ENCODE peak calls at places on chromosomes 6 and 20, in five cellular contexts. C is body of pancreas, A is HepG2, E is uterus, F is heart left ventricle. I is an unnamed sample.

GRCh38 chr6:112216699-112217551 is 37.4 kb downstream of the LAMA4 start:
- DNase-seq in C (no peak), A (no peak), E (no peak), F (no peak), I (no peak)

GRCh38 chr6:42511803-42512422 is 51.9 kb upstream of the UBR2 start:
- DNase-seq in C (no peak), A (no peak), E (no peak), F (no peak), I (no peak)

GRCh38 chr6:156833755-156834154 is 56.6 kb downstream of the ARID1B start:
- DNase-seq in C (no peak), A (no peak), E (no peak), F (no peak), I (no peak)

GRCh38 chr20:3871549-3872265 is 17.5 kb upstream of the PANK2 start:
- DNase-seq in C (no peak), A (peak), E (no peak), F (no peak), I (no peak)

GRCh38 chr6:167680605-167681149 is 146.0 kb upstream of the AFDN start:
- DNase-seq in C (no peak), A (no peak), E (no peak), F (no peak), I (no peak)

GRCh38 chr6:125746731-125747588 is 2.5 kb upstream of the HEY2 start:
- DNase-seq in C (peak), A (peak), E (peak), F (peak), I (no peak)

GRCh38 chr6:99868074-99868702 is 125.8 kb downstream of the MCHR2 start:
- DNase-seq in C (peak), A (peak), E (peak), F (peak), I (peak)

GRCh38 chr6:2876210-2877056 is 26.7 kb downstream of the SERPINB9 start:
- DNase-seq in C (peak), A (peak), E (peak), F (peak), I (peak)

GRCh38 chr6:14690120-14691056 is 555.5 kb upstream of the JARID2 start:
- DNase-seq in C (no peak), A (no peak), E (no peak), F (no peak), I (no peak)

GRCh38 chr6:66435321-66435720 is 728.3 kb upstream of the EYS start:
- DNase-seq in C (no peak), A (no peak), E (no peak), F (no peak), I (no peak)

GRCh38 chr6:119347466-119348307 is 1.9 kb downstream of the MAN1A1 start:
- DNase-seq in C (peak), A (peak), E (no peak), F (peak), I (no peak)

GRCh38 chr6:90362273-90362672 is 65.6 kb upstream of the BACH2 start:
- DNase-seq in C (no peak), A (no peak), E (no peak), F (no peak), I (no peak)

GRCh38 chr6:26552640-26553189 is 14.5 kb downstream of the HMGN4 start:
- DNase-seq in C (no peak), A (no peak), E (no peak), F (no peak), I (no peak)

GRCh38 chr6:31776961-31777666 is at the start of gene VWA7:
- DNase-seq in C (peak), A (peak), E (peak), F (peak), I (peak)
- TF ChIP-seq POLR2A in C (peak), A (no peak), E (peak), F (peak), I (no peak)

DNA sequence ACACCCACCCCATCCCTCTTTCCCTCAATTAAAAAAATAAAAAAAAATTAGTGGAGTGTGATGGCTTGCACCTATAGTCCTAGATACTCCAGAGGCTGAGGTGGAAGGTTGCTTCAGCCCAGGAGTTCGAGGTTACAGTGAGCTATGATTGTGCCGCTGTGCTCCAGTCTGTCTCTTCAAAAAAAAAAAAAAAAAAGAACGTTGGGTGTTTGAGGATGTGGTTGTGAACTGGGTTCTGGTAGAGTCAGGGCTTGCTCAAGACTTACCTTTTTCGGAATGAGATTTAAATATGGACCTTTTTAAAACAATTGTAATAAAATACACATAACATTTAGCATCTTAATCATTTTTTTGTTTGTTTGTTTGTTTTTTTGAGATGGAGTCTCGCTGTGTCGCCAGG is 211.9 kb downstream of the OR2B2 start:
- DNase-seq in C (no peak), A (no peak), E (no peak), F (no peak), I (no peak)
- TF ChIP-seq POLR2A in C (no peak), A (no peak), E (no peak), F (no peak), I (no peak)

GRCh38 chr20:57831992-57832585 is 122.3 kb upstream of the PMEPA1 start:
- DNase-seq in C (no peak), A (no peak), E (no peak), F (no peak), I (no peak)

GRCh38 chr20:57829805-57830514 is 120.1 kb upstream of the PMEPA1 start:
- DNase-seq in C (no peak), A (no peak), E (no peak), F (no peak), I (no peak)

GRCh38 chr20:57831326-57831991 is 121.6 kb upstream of the PMEPA1 start:
- DNase-seq in C (no peak), A (no peak), E (no peak), F (no peak), I (no peak)

GRCh38 chr20:57829336-57829735 is 119.5 kb upstream of the PMEPA1 start:
- DNase-seq in C (no peak), A (no peak), E (no peak), F (no peak), I (no peak)

DNA sequence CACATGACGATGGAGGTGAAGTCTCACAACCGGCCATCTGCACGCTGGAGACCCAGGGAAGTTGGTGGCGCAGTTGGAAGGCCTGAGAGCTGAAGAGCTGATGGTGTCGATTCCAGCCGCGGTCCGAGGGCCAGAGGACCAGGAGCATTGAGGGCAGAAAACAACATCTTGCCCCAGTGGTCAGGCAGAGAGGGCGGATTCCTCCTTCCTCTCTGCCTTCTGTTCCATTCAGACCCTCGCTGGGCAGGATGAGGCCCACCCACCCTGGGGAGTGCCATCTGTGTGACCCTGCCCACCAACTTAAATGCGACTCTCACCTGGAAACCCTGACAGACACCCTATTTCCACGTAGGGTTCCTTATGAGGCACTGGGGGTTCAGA is 120.7 kb upstream of the PMEPA1 start:
- DNase-seq in C (no peak), A (no peak), E (no peak), F (no peak), I (no peak)
- TF ChIP-seq POLR2A in C (no peak), A (no peak), E (no peak), F (no peak), I (no peak)

DNA sequence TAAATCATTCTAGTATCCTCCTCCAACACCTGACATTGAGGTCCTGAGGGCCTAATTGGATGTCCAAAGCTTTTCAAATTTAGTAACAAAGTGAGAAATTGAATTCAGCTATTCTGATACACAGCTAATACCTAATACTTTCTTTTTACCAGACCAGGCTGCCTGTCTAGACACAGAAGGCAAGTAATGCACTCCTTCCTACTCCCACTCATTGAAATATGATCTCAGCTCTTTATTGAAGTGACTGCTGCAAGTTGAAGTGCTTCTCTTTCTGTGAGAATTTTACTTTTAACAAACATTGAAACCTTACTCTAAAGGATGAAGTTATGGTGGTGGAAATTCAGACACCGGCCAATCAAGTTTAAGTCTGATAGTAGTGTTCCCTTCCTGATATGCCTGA is 90.8 kb upstream of the OGFRL1 start:
- DNase-seq in C (no peak), A (no peak), E (no peak), F (no peak), I (no peak)
- TF ChIP-seq POLR2A in C (no peak), A (no peak), E (no peak), F (no peak), I (no peak)

GRCh38 chr20:33724439-33725094 is 4.5 kb upstream of the PXMP4 start:
- DNase-seq in C (no peak), A (peak), E (no peak), F (no peak), I (no peak)

GRCh38 chr20:33716498-33716897 is 3.6 kb downstream of the PXMP4 start:
- DNase-seq in C (no peak), A (no peak), E (no peak), F (no peak), I (no peak)

GRCh38 chr20:33721391-33722140 is 1.5 kb upstream of the PXMP4 start:
- DNase-seq in C (no peak), A (peak), E (no peak), F (no peak), I (no peak)

GRCh38 chr20:33719277-33719988 is 677 bp downstream of the PXMP4 start:
- DNase-seq in C (no peak), A (no peak), E (no peak), F (no peak), I (no peak)

GRCh38 chr20:33719989-33720709 is at the start of gene PXMP4:
- DNase-seq in C (peak), A (no peak), E (peak), F (peak), I (peak)
- TF ChIP-seq POLR2A in C (peak), A (no peak), E (no peak), F (peak), I (peak)

I was measured in H54.